ENCODE peak calls at places on chromosome 15, in eight cellular contexts. L is tibial nerve, S is body of pancreas, Q is stomach, Y is testis, I is ovary, E is heart left ventricle, H is IMR-90. Z is an unnamed sample.
A peak's percentile ranks its signal among the peaks of the same experiment; 100 is the strongest.

GRCh38 chr15:100958326-100959065 is 39.3 kb downstream of the LRRK1 start:
- DNase-seq in L (no peak), S (no peak), Q (no peak), Y (no peak), I (no peak), E (no peak), H (peak; percentile 71), Z (no peak)

GRCh38 chr15:99176757-99177156 is 71.9 kb downstream of the SYNM start:
- DNase-seq in L (no peak), S (no peak), Q (no peak), Y (no peak), I (no peak), E (no peak), H (no peak), Z (no peak)

GRCh38 chr15:65930134-65930533 is 60.8 kb downstream of the RAB11A start:
- DNase-seq in L (no peak), S (no peak), Q (no peak), Y (no peak), I (no peak), E (no peak), H (no peak), Z (no peak)

GRCh38 chr15:71201471-71201870 is 86.2 kb downstream of the THSD4 start:
- DNase-seq in L (no peak), S (peak; percentile 7), Q (peak; percentile 38), Y (no peak), I (peak; percentile 20), E (peak; percentile 41), H (no peak), Z (no peak)

GRCh38 chr15:59028387-59028955 is 41.0 kb downstream of the RNF111 start:
- DNase-seq in L (no peak), S (no peak), Q (no peak), Y (no peak), I (no peak), E (no peak), H (no peak), Z (no peak)

GRCh38 chr15:60496853-60497252 is 17.9 kb upstream of the ICE2 start:
- DNase-seq in L (no peak), S (no peak), Q (no peak), Y (no peak), I (no peak), E (no peak), H (no peak), Z (no peak)

GRCh38 chr15:33641069-33641468 is 327.2 kb upstream of the CHRM5 start:
- DNase-seq in L (no peak), S (no peak), Q (no peak), Y (no peak), I (no peak), E (no peak), H (no peak), Z (no peak)

GRCh38 chr15:85625856-85626255 is 168.9 kb downstream of the KLHL25 start:
- DNase-seq in L (no peak), S (no peak), Q (no peak), Y (no peak), I (no peak), E (no peak), H (peak; percentile 96), Z (no peak)

GRCh38 chr15:89654847-89655805 is at the start of gene KIF7:
- DNase-seq in L (no peak), S (peak; percentile 37), Q (peak; percentile 31), Y (peak; percentile 34), I (peak; percentile 48), E (no peak), H (peak; percentile 47), Z (peak; percentile 45)

GRCh38 chr15:74793135-74794028 is 11.5 kb downstream of the CSK start:
- DNase-seq in L (no peak), S (no peak), Q (no peak), Y (no peak), I (no peak), E (no peak), H (no peak), Z (no peak)

GRCh38 chr15:47720555-47720954 is 3.2 kb downstream of the SEMA6D start:
- DNase-seq in L (no peak), S (no peak), Q (no peak), Y (no peak), I (no peak), E (no peak), H (peak; percentile 20), Z (no peak)
- H3K27me3 ChIP-seq in L (no peaks in the 10 kb centered on the region), S (no peaks in the 10 kb centered on the region), Q (peaks cover 43% of the 10 kb centered on the region), Y (no peaks in the 10 kb centered on the region), I (no peaks in the 10 kb centered on the region), E (no peaks in the 10 kb centered on the region), H (no peaks in the 10 kb centered on the region), Z (no peaks in the 10 kb centered on the region)

DNA sequence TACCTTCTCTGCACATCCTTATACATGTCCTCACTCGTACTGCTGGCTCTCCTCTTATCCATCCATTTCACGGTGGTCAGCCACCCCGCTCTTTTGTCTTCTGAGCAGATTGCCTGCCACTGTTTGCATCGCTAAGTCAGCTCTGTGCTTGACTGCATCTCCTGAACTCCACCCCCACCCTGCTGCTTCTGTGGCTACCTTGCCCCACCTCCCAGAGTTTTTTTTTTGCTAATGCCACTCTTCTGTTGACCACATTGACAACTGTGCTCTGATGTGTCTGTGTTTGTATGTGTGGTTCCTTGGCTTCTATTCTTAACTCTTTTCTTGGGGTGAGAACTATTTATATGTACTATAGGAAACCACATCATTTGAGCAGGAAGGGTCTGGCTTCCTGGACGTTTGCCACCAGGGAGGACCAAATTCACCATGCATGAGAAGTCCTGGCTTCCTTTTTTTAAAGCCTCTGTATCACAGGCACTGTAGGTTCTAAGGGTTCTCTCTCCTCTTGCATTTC is 12.8 kb upstream of the MTMR10 start:
- DNase-seq in L (no peak), S (peak; percentile 14), Q (peak; percentile 36), Y (no peak), I (no peak), E (peak; percentile 65), H (no peak), Z (no peak)
- TF ChIP-seq POLR2A in L (no peak), S (no peak), Q (no peak), Y (no peak), I (no peak), E (no peak), H (no peak), Z (no peak)

DNA sequence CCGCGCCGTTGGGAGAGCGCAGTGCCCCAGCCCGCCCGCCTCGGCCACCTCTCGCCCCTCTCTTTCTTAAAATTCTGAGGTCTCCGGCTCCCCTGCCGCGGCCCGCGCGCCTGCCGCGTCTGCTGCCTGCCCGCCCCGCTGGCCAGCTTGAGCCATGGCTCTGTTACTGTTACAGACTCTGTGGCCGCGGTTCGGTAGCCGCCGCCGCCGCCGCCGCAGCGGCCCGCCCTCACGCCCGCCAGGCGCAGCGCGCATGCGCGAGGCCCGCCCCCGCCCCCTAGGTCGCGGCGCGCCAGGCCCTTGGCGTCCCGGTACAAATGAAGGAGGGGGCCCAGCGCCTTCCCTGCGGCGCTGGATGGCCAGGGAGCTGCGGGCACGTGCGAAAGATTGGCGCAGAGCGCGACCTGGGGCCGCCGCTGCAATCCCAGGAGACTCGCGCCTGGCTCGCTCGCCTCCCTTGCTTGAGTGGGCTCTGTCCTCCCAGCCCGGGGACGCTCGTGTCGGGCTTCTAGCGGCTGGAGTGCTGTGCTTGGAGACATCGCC is at the start of gene ONECUT1:
- DNase-seq in L (no peak), S (peak; percentile 89), Q (peak; percentile 51), Y (peak; percentile 68), I (no peak), E (no peak), H (peak; percentile 2), Z (peak; percentile 61)
- H3K27me3 ChIP-seq in L (peaks cover 99% of the 10 kb centered on the region), S (no peaks in the 10 kb centered on the region), Q (peaks cover 100% of the 10 kb centered on the region), Y (peaks cover 9% of the 10 kb centered on the region), I (no peaks in the 10 kb centered on the region), E (peaks cover 59% of the 10 kb centered on the region), H (peaks cover 92% of the 10 kb centered on the region), Z (no peaks in the 10 kb centered on the region)

DNA sequence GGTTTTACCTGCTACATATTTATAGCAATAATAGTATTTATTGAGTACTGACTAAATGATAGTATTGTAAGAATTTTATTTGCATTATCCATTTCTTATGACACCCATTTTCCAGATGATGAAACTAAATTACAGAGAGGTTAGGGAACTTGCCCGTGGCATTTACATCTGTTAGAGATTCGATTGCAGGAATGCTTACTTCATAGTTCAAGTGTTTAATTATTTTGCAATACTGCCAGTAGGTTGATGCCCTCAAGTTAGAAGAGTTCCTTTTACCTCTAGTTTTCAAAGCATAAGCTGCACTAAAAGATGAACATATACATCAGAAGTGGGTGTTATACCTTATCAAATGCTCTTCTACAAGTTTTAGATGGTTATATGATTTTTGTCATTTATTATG is 362.8 kb upstream of the RGMA start:
- DNase-seq in L (no peak), S (no peak), Q (no peak), Y (no peak), I (no peak), E (no peak), H (no peak), Z (no peak)
- TF ChIP-seq POLR2A in L (no peak), S (no peak), Q (no peak), Y (no peak), I (no peak), E (no peak), H (no peak), Z (no peak)

GRCh38 chr15:95848126-95848525 is 482.4 kb upstream of the NR2F2 start:
- DNase-seq in L (no peak), S (no peak), Q (no peak), Y (no peak), I (no peak), E (no peak), H (no peak), Z (no peak)

GRCh38 chr15:95842576-95842975 is 487.9 kb upstream of the NR2F2 start:
- DNase-seq in L (no peak), S (no peak), Q (no peak), Y (no peak), I (no peak), E (no peak), H (no peak), Z (no peak)

GRCh38 chr15:95843241-95843851 is 487.2 kb upstream of the NR2F2 start:
- DNase-seq in L (peak; percentile 51), S (no peak), Q (no peak), Y (peak; percentile 28), I (no peak), E (peak; percentile 33), H (no peak), Z (no peak)

GRCh38 chr15:95850837-95851236 is 479.7 kb upstream of the NR2F2 start:
- DNase-seq in L (no peak), S (no peak), Q (no peak), Y (no peak), I (no peak), E (no peak), H (no peak), Z (no peak)

GRCh38 chr15:95845862-95846515 is 484.5 kb upstream of the NR2F2 start:
- DNase-seq in L (peak; percentile 28), S (no peak), Q (no peak), Y (peak; percentile 21), I (peak; percentile 77), E (peak; percentile 70), H (peak; percentile 81), Z (no peak)
- H3K27me3 ChIP-seq in L (no peaks in the 10 kb centered on the region), S (no peaks in the 10 kb centered on the region), Q (no peaks in the 10 kb centered on the region), Y (no peaks in the 10 kb centered on the region), I (no peaks in the 10 kb centered on the region), E (no peaks in the 10 kb centered on the region), H (no peaks in the 10 kb centered on the region), Z (no peaks in the 10 kb centered on the region)